ENCODE peak calls at places on chromosomes 3 and 15, in six cellular contexts. Q is brain microvascular endothelial cell, G is GM06990, L is heart left ventricle, D is HepG2, S is SK-N-SH. X is an unnamed sample. For H3K36me3, the result is how much of the 10 kb centered on the place peaks cover.

GRCh38 chr3:14360123-14360881 is 42.1 kb upstream of the SLC6A6 start:
- DNase-seq in S (no peak), L (no peak), G (no peak), D (peak), Q (peak), X (no peak)

GRCh38 chr3:28317438-28318022 is 31.0 kb upstream of the ZCWPW2 start:
- DNase-seq in G (no peak), D (peak), L (no peak), Q (peak), S (peak), X (no peak)

GRCh38 chr3:179768080-179768479 is 115.2 kb downstream of the USP13 start:
- DNase-seq in L (no peak), G (no peak), S (peak), D (no peak), Q (peak), X (no peak)

GRCh38 chr15:58558777-58559176 is 127.0 kb downstream of the LIPC start:
- DNase-seq in L (no peak), Q (no peak), G (no peak), S (no peak), D (no peak), X (no peak)

GRCh38 chr3:61848885-61849284 is 287.5 kb downstream of the PTPRG start:
- DNase-seq in L (peak), S (no peak), Q (no peak), D (no peak), G (no peak), X (peak)

GRCh38 chr3:185796431-185797107 is 28.3 kb downstream of the IGF2BP2 start:
- DNase-seq in L (no peak), Q (peak), D (peak), G (no peak), S (no peak), X (no peak)

GRCh38 chr15:98650871-98651481 is 2.6 kb downstream of the IGF1R start:
- DNase-seq in G (no peak), Q (no peak), L (no peak), D (no peak), S (no peak), X (no peak)

GRCh38 chr3:108322352-108322751 is 26.0 kb downstream of the HHLA2 start:
- DNase-seq in L (no peak), G (no peak), Q (no peak), S (no peak), D (no peak), X (no peak)

GRCh38 chr3:126889276-126890201 is 93.4 kb upstream of the PLXNA1 start:
- DNase-seq in G (no peak), L (no peak), D (no peak), Q (no peak), S (peak), X (no peak)

GRCh38 chr15:40582726-40583246 is 11.3 kb upstream of the KNL1 start:
- DNase-seq in L (no peak), S (no peak), D (peak), G (no peak), Q (no peak), X (no peak)

GRCh38 chr3:128429751-128430150 is 36.9 kb downstream of the DNAJB8 start:
- DNase-seq in G (no peak), D (no peak), S (no peak), L (no peak), Q (no peak), X (no peak)

GRCh38 chr3:151300554-151300953 is 16.1 kb downstream of the GPR87 start:
- DNase-seq in D (no peak), G (no peak), L (no peak), Q (no peak), S (no peak), X (no peak)

GRCh38 chr3:185702564-185703225 is 116.6 kb downstream of the SENP2 start:
- DNase-seq in S (no peak), G (no peak), Q (no peak), L (no peak), D (no peak), X (no peak)

GRCh38 chr3:39213613-39214012 is 21.2 kb upstream of the XIRP1 start:
- DNase-seq in D (no peak), S (no peak), Q (no peak), G (no peak), L (no peak), X (no peak)

GRCh38 chr3:191070762-191071365 is 128.2 kb upstream of the OSTN start:
- DNase-seq in S (no peak), Q (no peak), G (no peak), L (no peak), D (no peak), X (no peak)

GRCh38 chr15:71885390-71885789 is 75.0 kb downstream of the NR2E3 start:
- DNase-seq in S (no peak), G (no peak), Q (no peak), L (no peak), D (no peak), X (no peak)

GRCh38 chr15:63672775-63673174 is 75.6 kb downstream of the FBXL22 start:
- DNase-seq in Q (no peak), D (no peak), G (no peak), L (no peak), S (no peak), X (no peak)

GRCh38 chr3:168100777-168101492 is 5.2 kb upstream of the GOLIM4 start:
- DNase-seq in D (no peak), L (no peak), Q (no peak), S (no peak), G (no peak), X (no peak)

GRCh38 chr15:65056868-65057548 is 10.8 kb downstream of the RASL12 start:
- DNase-seq in Q (peak), G (no peak), D (peak), S (peak), L (no peak), X (no peak)

GRCh38 chr15:28181386-28181785 is 82.3 kb upstream of the OCA2 start:
- DNase-seq in L (no peak), D (no peak), S (no peak), Q (no peak), G (no peak), X (no peak)

GRCh38 chr15:101152914-101153313 is 98.9 kb downstream of the CHSY1 start:
- DNase-seq in G (no peak), D (peak), L (no peak), Q (no peak), S (no peak), X (no peak)

GRCh38 chr15:53833134-53833624 is 73.7 kb upstream of the WDR72 start:
- DNase-seq in G (no peak), Q (peak), S (peak), L (peak), D (peak), X (peak)

GRCh38 chr15:51796777-51797474 is 32.5 kb upstream of the TMOD3 start:
- DNase-seq in L (no peak), G (no peak), D (peak), S (no peak), Q (peak), X (no peak)

DNA sequence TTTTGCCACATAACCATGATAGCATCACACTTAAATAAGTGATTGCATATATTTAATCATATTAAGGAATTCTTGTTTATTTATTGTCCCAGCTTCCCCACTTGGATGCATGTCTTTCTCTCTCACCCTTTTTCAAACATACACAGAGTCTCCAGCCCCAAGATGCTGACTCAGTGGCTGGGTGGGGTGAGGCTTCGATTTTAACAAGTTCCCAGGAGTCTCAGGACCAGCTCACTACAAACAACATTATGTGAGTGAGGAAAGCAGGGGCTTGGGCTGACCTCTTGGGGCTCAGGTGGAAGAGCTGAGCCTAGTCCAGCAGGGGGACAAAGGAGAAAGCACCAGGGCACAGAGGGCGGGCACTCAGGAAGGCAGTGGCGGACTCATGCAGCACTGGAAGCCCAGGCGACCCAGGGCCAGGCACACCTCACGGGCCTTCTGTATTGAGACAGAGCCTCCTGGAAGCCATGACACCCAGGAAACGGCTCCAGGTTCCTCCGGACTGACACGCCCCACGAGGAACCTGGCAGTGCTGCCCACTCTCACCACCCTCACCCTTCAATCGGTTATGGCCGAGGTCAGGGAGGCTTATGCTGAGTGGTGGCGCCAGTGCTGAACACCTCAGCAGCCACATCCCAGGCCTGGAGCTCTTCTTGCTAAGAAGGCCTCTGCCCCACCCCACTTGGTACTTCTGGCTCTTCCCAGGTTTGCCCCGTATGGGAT is 97.4 kb downstream of the LRIG1 start:
- DNase-seq in S (no peak), D (no peak), Q (no peak), L (no peak), G (no peak), X (no peak)
- H3K36me3 ChIP-seq in S (under half), D (under half), Q (under half), L (under half), G (under half), X (under half)

GRCh38 chr3:143124683-143125520 is 5.3 kb downstream of the CHST2 start:
- DNase-seq in D (no peak), Q (no peak), S (no peak), G (no peak), L (no peak), X (no peak)
- H3K4me3 ChIP-seq in D (no peak), Q (peak), S (no peak), G (no peak), L (no peak), X (no peak)

GRCh38 chr3:123909785-123910184 is 25.7 kb upstream of the MYLK start:
- DNase-seq in Q (no peak), S (no peak), G (peak), D (no peak), L (no peak), X (no peak)

DNA sequence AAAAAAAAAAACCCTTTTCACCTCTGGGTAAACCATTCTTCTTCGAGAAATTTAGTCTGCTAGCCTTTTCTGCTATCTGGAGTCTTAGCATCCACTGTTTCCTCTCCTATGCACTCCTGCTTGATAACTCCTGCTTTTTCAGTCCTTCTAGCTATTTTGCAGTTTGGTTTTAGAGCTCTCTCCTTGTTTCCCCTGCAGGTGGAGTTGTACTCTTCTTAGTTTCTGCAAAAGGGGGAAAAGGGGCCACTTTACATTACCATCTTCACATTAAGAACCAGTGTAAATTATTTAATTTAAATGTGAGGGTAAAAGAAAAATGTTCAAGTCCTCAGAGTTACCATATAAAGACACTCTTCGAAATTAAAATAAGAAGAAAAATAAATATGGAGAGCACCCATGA is 23.6 kb upstream of the MYLK start:
- DNase-seq in Q (no peak), D (no peak), G (no peak), S (no peak), L (no peak), X (no peak)
- TF ChIP-seq CTCF in Q (peak), D (peak), G (peak), S (no peak), L (no peak), X (no peak)

DNA sequence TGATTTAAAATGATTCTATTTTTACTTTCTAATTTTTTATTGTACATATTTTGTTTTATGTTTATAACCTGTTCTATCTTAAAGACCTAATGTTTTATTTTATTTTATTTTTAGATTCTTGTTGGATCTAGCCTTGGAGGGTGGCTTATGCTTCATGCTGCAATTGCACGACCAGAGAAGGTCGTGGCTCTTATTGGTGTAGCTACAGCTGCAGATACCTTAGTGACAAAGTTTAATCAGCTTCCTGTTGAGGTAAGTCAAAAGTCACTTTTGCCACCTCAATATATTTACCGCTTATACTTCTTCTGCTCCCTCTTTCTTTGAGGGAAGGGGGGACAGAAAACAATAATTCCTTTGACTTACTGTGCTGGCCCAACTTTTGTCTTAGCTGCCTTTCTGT is 8.0 kb downstream of the ABHD10 start:
- DNase-seq in D (no peak), L (no peak), S (no peak), Q (no peak), G (no peak), X (no peak)
- H3K36me3 ChIP-seq in D (under half), L (under half), S (half or more), Q (under half), G (under half), X (under half)

GRCh38 chr3:123696796-123697195 is 111.9 kb upstream of the HACD2 start:
- DNase-seq in S (no peak), L (no peak), D (no peak), G (no peak), Q (no peak), X (no peak)

GRCh38 chr3:123693584-123693983 is 108.7 kb upstream of the HACD2 start:
- DNase-seq in D (no peak), L (no peak), Q (no peak), G (no peak), S (no peak), X (no peak)

GRCh38 chr3:123694377-123695147 is 109.7 kb upstream of the HACD2 start:
- DNase-seq in G (no peak), L (no peak), D (no peak), S (no peak), Q (no peak), X (no peak)

GRCh38 chr3:123695731-123696640 is 111.1 kb upstream of the HACD2 start:
- DNase-seq in D (no peak), L (no peak), S (no peak), Q (no peak), G (no peak), X (no peak)

DNA sequence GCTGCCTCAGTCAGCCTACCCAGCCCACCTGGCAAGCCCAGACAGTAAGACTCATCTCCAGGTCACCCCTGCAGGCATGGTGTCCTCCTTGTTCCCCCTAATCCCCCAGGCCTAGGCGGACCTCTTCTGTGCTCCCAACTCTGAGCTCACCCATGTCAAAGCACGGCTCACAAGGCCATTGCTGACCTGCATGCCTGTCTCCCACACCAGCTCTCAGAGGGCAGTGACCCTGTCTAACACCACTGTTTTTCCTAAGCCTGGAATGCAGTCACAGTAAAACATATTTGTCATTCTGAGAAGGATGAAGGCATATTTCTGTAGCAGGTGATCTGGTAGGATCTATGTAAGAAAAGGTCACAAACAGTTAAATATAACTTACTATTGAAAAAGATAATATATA is 110.3 kb upstream of the HACD2 start:
- DNase-seq in D (peak), G (no peak), S (no peak), L (no peak), Q (no peak), X (no peak)
- H3K4me3 ChIP-seq in D (no peak), G (no peak), S (no peak), L (peak), Q (no peak), X (no peak)